ENCODE peak calls at places on chromosomes 4 and X, in six cellular contexts. V, C, X, T, F and O are unnamed samples.

GRCh38 chr4:19119904-19120303 is 1098.3 kb upstream of the LCORL start:
- DNase-seq in V (no peak), C (no peak), X (no peak), T (no peak), F (no peak), O (no peak)

GRCh38 chr4:36286481-36286871 is 5.1 kb downstream of the DTHD1 start:
- DNase-seq in V (no peak), C (no peak), X (no peak), T (no peak), F (no peak), O (no peak)

GRCh38 chrX:81110286-81110685 is 91.4 kb downstream of the HMGN5 start:
- DNase-seq in V (no peak), C (no peak), X (no peak), T (no peak), F (no peak), O (no peak)

GRCh38 chr4:142350886-142351285 is 495.2 kb downstream of the INPP4B start:
- DNase-seq in V (no peak), C (no peak), X (no peak), T (peak), F (no peak), O (no peak)

GRCh38 chr4:100261346-100261745 is 71.1 kb upstream of the DDIT4L start:
- DNase-seq in V (no peak), C (no peak), X (no peak), T (peak), F (no peak), O (no peak)

GRCh38 chr4:150119492-150119891 is 41.2 kb downstream of the DCLK2 start:
- DNase-seq in V (no peak), C (peak), X (no peak), T (peak), F (no peak), O (no peak)

GRCh38 chr4:117527601-117528000 is 442.2 kb upstream of the TRAM1L1 start:
- DNase-seq in V (no peak), C (no peak), X (no peak), T (no peak), F (no peak), O (no peak)

GRCh38 chr4:37549003-37549402 is 137.2 kb downstream of the RELL1 start:
- DNase-seq in V (no peak), C (no peak), X (no peak), T (peak), F (no peak), O (no peak)

GRCh38 chr4:20311863-20312262 is 60.2 kb downstream of the SLIT2 start:
- DNase-seq in V (peak), C (no peak), X (no peak), T (peak), F (no peak), O (no peak)

GRCh38 chr4:158538176-158538575 is 16.5 kb downstream of the RXFP1 start:
- DNase-seq in V (no peak), C (no peak), X (no peak), T (peak), F (no peak), O (no peak)

GRCh38 chrX:68556036-68556435 is 57.2 kb downstream of the YIPF6 start:
- DNase-seq in V (no peak), C (no peak), X (no peak), T (no peak), F (no peak), O (no peak)

GRCh38 chr4:683982-684571 is 4.9 kb downstream of the SLC49A3 start:
- DNase-seq in V (no peak), C (peak), X (peak), T (peak), F (peak), O (peak)

GRCh38 chr4:159209249-159209648 is 106.4 kb downstream of the RAPGEF2 start:
- DNase-seq in V (no peak), C (peak), X (no peak), T (no peak), F (no peak), O (no peak)

GRCh38 chrX:121987163-121987562 is 939.8 kb downstream of the GLUD2 start:
- DNase-seq in V (no peak), C (no peak), X (no peak), T (peak), F (no peak), O (no peak)

GRCh38 chrX:153650959-153651358 is 4.0 kb downstream of the DUSP9 start:
- DNase-seq in V (no peak), C (no peak), X (no peak), T (no peak), F (no peak), O (no peak)

GRCh38 chrX:145821291-145821897 is 3.8 kb downstream of the SLITRK2 start:
- DNase-seq in V (no peak), C (peak), X (peak), T (no peak), F (no peak), O (no peak)

GRCh38 chr4:138037716-138038115 is 204.4 kb downstream of the SLC7A11 start:
- DNase-seq in V (no peak), C (peak), X (no peak), T (peak), F (no peak), O (no peak)

GRCh38 chr4:181897935-181898334 is 345.3 kb upstream of the TENM3 start:
- DNase-seq in V (no peak), C (no peak), X (no peak), T (peak), F (no peak), O (no peak)

GRCh38 chr4:156377036-156377700 is 423.5 kb upstream of the CTSO start:
- DNase-seq in V (no peak), C (no peak), X (no peak), T (peak), F (no peak), O (no peak)

GRCh38 chrX:71251456-71251973 is 2.4 kb downstream of the ZMYM3 start:
- DNase-seq in V (no peak), C (peak), X (no peak), T (no peak), F (no peak), O (no peak)

GRCh38 chr4:188986271-188986689 is 847.0 kb downstream of the TRIML1 start:
- DNase-seq in V (peak), C (no peak), X (no peak), T (peak), F (no peak), O (no peak)

GRCh38 chr4:162061214-162061613 is 102.6 kb downstream of the FSTL5 start:
- DNase-seq in V (no peak), C (peak), X (peak), T (no peak), F (peak), O (no peak)

GRCh38 chrX:97224148-97224547 is 340.4 kb downstream of the RPA4 start:
- DNase-seq in V (no peak), C (no peak), X (no peak), T (no peak), F (no peak), O (no peak)

GRCh38 chr4:77931452-77932135 is 69.0 kb downstream of the MRPL1 start:
- DNase-seq in V (no peak), C (no peak), X (no peak), T (peak), F (no peak), O (no peak)

GRCh38 chr4:876780-877179 is 50.9 kb upstream of the CPLX1 start:
- DNase-seq in V (no peak), C (peak), X (peak), T (peak), F (no peak), O (peak)

GRCh38 chr4:112210777-112211176 is 20.8 kb upstream of the AP1AR start:
- DNase-seq in V (no peak), C (no peak), X (no peak), T (peak), F (no peak), O (no peak)

GRCh38 chr4:159460408-159460807 is 357.5 kb downstream of the RAPGEF2 start:
- DNase-seq in V (no peak), C (no peak), X (no peak), T (no peak), F (no peak), O (no peak)

GRCh38 chrX:10722804-10723364 is 102.5 kb upstream of the MID1 start:
- DNase-seq in V (peak), C (peak), X (peak), T (peak), F (peak), O (peak)

GRCh38 chrX:66914082-66914481 is 275.2 kb upstream of the EDA2R start:
- DNase-seq in V (no peak), C (peak), X (peak), T (peak), F (no peak), O (no peak)

GRCh38 chr4:117801756-117802155 is 232.5 kb upstream of the NDST3 start:
- DNase-seq in V (no peak), C (peak), X (no peak), T (no peak), F (no peak), O (no peak)

GRCh38 chrX:47619486-47620302 is at the start of gene SYN1:
- DNase-seq in V (peak), C (peak), X (peak), T (peak), F (peak), O (no peak)

GRCh38 chrX:99572711-99573110 is 837.4 kb downstream of the PCDH19 start:
- DNase-seq in V (no peak), C (peak), X (peak), T (no peak), F (no peak), O (no peak)

GRCh38 chrX:42246814-42247213 is 323.5 kb upstream of the CASK start:
- DNase-seq in V (no peak), C (no peak), X (peak), T (peak), F (no peak), O (no peak)

GRCh38 chr4:39085891-39086290 is 23.9 kb downstream of the KLHL5 start:
- DNase-seq in V (no peak), C (no peak), X (no peak), T (peak), F (no peak), O (no peak)

GRCh38 chr4:88284378-88285234 is at the start of gene PPM1K:
- DNase-seq in V (peak), C (peak), X (peak), T (peak), F (peak), O (peak)

DNA sequence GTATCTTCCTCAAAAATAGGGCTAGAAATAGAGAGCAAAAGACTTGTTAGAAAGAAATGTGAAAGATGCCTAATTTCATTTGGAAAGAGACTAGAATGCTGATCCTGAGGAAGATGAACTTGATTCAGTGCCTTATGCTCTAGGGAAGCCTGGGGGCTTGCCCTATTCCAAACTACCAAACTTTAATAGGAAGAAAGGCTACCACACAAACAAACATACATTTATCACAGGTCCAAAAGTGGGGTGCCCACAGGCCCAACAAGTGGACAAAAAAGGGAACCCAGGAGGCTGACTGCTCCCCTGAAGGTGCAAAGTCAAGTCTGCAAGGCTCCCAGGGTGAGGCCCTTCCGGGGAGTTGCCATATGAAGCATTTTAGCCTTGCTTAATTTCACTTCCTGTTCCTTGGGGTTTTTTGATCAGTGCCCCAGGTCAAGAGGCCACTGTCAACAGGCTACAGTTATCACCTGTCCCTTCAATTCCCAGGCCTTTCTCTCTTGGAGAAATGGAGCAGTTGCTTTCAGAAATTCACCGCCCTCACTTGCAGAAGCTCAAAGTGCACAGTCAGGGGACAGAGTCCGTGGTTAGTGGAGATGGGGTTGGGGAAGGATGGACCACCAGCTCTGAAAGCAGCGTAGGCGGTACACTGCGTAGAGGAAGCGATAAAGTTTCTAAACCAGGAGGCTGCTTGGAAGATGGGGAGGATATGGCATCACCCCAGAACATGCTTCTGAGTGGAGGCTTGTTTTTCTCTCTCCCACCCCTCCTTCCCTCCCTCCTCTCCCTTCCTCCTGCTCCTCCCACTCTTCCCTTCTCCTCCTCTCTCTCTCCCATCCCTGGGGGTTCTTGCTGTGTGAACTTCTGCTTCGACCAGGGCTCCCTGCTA is 36.4 kb downstream of the TMEM154 start:
- DNase-seq in V (peak), C (no peak), X (no peak), T (no peak), F (no peak), O (peak)
- H3K27ac ChIP-seq in V (peak), C (no peak), X (no peak), T (no peak), F (no peak), O (peak)

DNA sequence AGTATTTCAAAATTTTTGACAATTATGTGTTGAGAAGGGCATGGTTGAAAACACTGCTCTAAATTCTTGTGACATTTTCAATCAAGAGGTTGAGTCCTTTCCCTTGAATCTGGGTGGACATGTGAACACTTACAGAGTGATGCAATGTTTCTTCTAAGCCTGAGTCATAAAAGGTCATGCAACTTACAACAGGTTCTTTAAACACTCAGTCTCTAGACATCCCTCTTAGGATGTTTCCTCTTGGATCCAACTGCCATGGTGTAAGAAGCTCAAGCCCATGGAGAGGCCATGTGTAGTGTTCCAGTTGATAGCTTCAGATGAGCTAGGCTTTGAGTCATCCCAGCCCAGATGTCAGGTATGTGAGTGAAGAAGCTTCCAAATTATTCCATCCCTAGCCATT is 232.2 kb upstream of the MAOA start:
- DNase-seq in V (no peak), C (no peak), X (no peak), T (no peak), F (no peak), O (no peak)
- TF ChIP-seq EZH2phosphoT487 in V (no peak), C (no peak), X (no peak), T (no peak), F (no peak), O (no peak)

DNA sequence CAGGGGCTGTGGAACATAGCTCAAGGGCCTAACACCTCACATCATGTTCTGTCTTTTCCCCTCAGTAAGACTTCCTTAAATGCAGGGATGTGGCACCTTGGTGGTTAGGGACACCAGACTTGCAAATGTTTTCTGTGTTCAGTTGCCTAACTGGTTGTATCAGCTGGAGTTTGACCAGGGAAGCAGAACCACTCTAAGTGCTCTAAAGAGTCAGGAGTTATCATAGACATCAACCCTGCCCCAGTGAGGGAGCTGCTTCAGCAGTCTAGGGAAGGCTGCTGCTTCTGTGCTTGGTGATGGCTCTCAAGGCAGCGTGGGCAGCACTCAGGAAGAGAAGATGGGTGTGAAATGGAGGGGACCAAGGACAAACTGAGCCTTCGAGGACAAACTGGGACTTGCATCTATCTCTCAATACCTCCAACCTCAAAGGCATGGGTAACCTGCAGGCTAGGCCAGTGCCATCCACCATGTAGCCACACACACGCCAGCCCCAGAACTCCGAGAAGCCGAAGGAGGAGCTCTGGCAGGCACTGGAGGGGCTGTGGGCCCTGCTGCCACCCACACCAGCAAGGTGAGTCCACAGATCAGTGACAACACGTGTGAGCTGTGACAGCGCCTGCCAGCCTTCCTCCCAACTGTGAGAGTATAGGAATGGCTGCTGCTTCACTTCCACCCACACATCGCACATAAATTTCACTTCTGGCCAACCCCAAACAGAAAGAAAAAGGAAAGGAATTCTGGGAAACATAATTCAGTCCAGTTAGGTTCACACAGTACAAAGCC is 422.8 kb downstream of the BCOR start:
- DNase-seq in V (no peak), C (no peak), X (no peak), T (no peak), F (no peak), O (no peak)
- H3K27ac ChIP-seq in V (no peak), C (no peak), X (no peak), T (no peak), F (no peak), O (no peak)

GRCh38 chrX:115388879-115389278 is 99.4 kb downstream of the LUZP4 start:
- DNase-seq in V (no peak), C (no peak), X (no peak), T (no peak), F (no peak), O (no peak)
- TF ChIP-seq EZH2phosphoT487 in V (no peak), C (no peak), X (no peak), T (no peak), F (no peak), O (no peak)

GRCh38 chr4:173520921-173521473 is 9.0 kb downstream of the HAND2 start:
- DNase-seq in V (no peak), C (no peak), X (peak), T (peak), F (no peak), O (no peak)

GRCh38 chr4:173518419-173519102 is 11.5 kb downstream of the HAND2 start:
- DNase-seq in V (no peak), C (peak), X (peak), T (no peak), F (no peak), O (no peak)

GRCh38 chr4:173517781-173518371 is 12.2 kb downstream of the HAND2 start:
- DNase-seq in V (no peak), C (peak), X (peak), T (no peak), F (no peak), O (no peak)

GRCh38 chr4:173521474-173522159 is 8.4 kb downstream of the HAND2 start:
- DNase-seq in V (no peak), C (peak), X (peak), T (no peak), F (no peak), O (no peak)

GRCh38 chr4:173519130-173520101 is 10.6 kb downstream of the HAND2 start:
- DNase-seq in V (no peak), C (peak), X (peak), T (peak), F (no peak), O (no peak)
- H3K27ac ChIP-seq in V (no peak), C (no peak), X (no peak), T (peak), F (no peak), O (no peak)